ENCODE peak calls at places on chromosome 5, in seven cellular contexts. A, L, O, Z, K, P and H are unnamed samples.

GRCh38 chr5:10710513-10711128 is 50.4 kb downstream of the DAP start:
- DNase-seq in L (no peak), Z (no peak), A (no peak), K (no peak), O (no peak), P (no peak), H (peak; percentile 80)

GRCh38 chr5:96936431-96937221 is 746 bp downstream of the LNPEP start:
- DNase-seq in O (no peak), L (peak; percentile 31), Z (peak; percentile 43), K (peak; percentile 38), P (peak; percentile 23), A (peak; percentile 25), H (no peak)

GRCh38 chr5:144390133-144390532 is 219.5 kb downstream of the KCTD16 start:
- DNase-seq in L (peak; percentile 0), A (peak; percentile 32), Z (peak; percentile 2), K (peak; percentile 32), P (no peak), O (peak; percentile 2), H (no peak)

GRCh38 chr5:67315082-67315801 is 118.6 kb upstream of the CD180 start:
- DNase-seq in K (peak; percentile 28), L (peak; percentile 59), Z (peak; percentile 36), O (no peak), A (peak; percentile 25), P (peak; percentile 14), H (no peak)

GRCh38 chr5:36590513-36591286 is 15.7 kb upstream of the SLC1A3 start:
- DNase-seq in A (peak; percentile 46), P (no peak), Z (no peak), K (no peak), L (no peak), O (no peak), H (no peak)

GRCh38 chr5:96257904-96258303 is 175.1 kb downstream of the PCSK1 start:
- DNase-seq in Z (peak; percentile 60), L (peak; percentile 91), K (no peak), A (no peak), O (no peak), P (no peak), H (no peak)

GRCh38 chr5:68141494-68141893 is 74.1 kb upstream of the PIK3R1 start:
- DNase-seq in A (no peak), L (peak; percentile 83), Z (peak; percentile 20), O (no peak), K (no peak), P (no peak), H (no peak)

GRCh38 chr5:119393201-119393691 is 37.4 kb downstream of the TNFAIP8 start:
- DNase-seq in K (no peak), Z (peak; percentile 24), P (no peak), A (no peak), L (no peak), O (no peak), H (no peak)

GRCh38 chr5:103808464-103809106 is 246.0 kb upstream of the NUDT12 start:
- DNase-seq in L (peak; percentile 50), P (peak; percentile 40), O (peak; percentile 17), K (peak; percentile 51), Z (peak; percentile 52), A (peak; percentile 80), H (peak; percentile 3)

GRCh38 chr5:172872997-172873491 is 39.0 kb downstream of the ERGIC1 start:
- DNase-seq in L (peak; percentile 64), O (no peak), Z (peak; percentile 60), P (no peak), K (no peak), A (no peak), H (no peak)

GRCh38 chr5:35803221-35803651 is 53.5 kb upstream of the IL7R start:
- DNase-seq in O (no peak), A (peak; percentile 92), K (peak; percentile 80), L (peak; percentile 79), P (peak; percentile 46), Z (peak; percentile 73), H (no peak)

GRCh38 chr5:43037929-43038510 is 2.1 kb downstream of the ANXA2R start:
- DNase-seq in L (peak; percentile 92), P (no peak), K (no peak), O (no peak), Z (peak; percentile 62), A (peak; percentile 55), H (no peak)

GRCh38 chr5:160245506-160246100 is 16.3 kb downstream of the FABP6 start:
- DNase-seq in A (no peak), O (no peak), L (no peak), Z (no peak), K (no peak), P (no peak), H (no peak)

GRCh38 chr5:132258102-132259060 is 885 bp downstream of the PDLIM4 start:
- DNase-seq in K (peak; percentile 25), P (no peak), A (no peak), Z (peak; percentile 85), L (peak; percentile 61), O (no peak), H (no peak)

GRCh38 chr5:132256086-132256782 is 1.3 kb upstream of the PDLIM4 start:
- DNase-seq in P (no peak), O (no peak), A (no peak), K (no peak), L (no peak), Z (no peak), H (no peak)

GRCh38 chr5:132257131-132258101 is at the start of gene PDLIM4:
- DNase-seq in L (no peak), O (no peak), Z (peak; percentile 60), A (peak; percentile 65), K (peak; percentile 83), P (peak; percentile 71), H (peak; percentile 24)

GRCh38 chr5:132254321-132254977 is 3.0 kb upstream of the PDLIM4 start:
- DNase-seq in P (no peak), Z (no peak), O (no peak), K (peak; percentile 12), A (no peak), L (no peak), H (no peak)

GRCh38 chr5:132256783-132257130 is 739 bp upstream of the PDLIM4 start:
- DNase-seq in O (no peak), Z (no peak), K (no peak), A (no peak), P (no peak), L (no peak), H (no peak)
- H2AK5ac ChIP-seq in O (no peak overlapping the region), Z (peak overlapping the region; percentile 62), K (no peak overlapping the region), A (no peak overlapping the region), P (no peak overlapping the region), L (peak overlapping the region; percentile 76), H (no peak overlapping the region)

DNA sequence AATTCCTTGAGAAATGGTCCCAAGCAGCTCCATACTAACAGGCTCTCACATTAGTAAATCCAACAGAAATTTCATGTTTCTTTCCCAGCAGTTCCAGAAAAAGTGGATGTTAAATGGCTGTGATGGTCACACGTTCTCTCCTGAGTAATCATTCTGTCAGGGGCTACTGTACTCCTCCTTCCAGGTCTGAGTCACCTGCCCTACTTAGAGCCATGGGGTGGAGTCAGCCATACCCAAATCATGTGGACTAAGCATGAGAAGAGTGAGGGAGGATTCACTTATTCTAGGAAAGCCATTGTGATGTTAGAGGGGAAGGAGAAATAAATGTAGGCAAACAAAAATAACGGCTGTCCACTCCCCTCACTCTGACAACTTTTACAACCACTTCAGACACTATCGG is 547.2 kb downstream of the CSNK1G3 start:
- DNase-seq in K (no peak), P (no peak), Z (no peak), L (no peak), A (no peak), O (no peak), H (no peak)
- H2AK5ac ChIP-seq in K (no peak overlapping the region), P (no peak overlapping the region), Z (no peak overlapping the region), L (no peak overlapping the region), A (no peak overlapping the region), O (no peak overlapping the region), H (no peak overlapping the region)

GRCh38 chr5:128491291-128491690 is 46.8 kb downstream of the FBN2 start:
- DNase-seq in A (no peak), L (peak; percentile 23), K (no peak), Z (no peak), P (no peak), O (no peak), H (no peak)

GRCh38 chr5:128487041-128487440 is 51.0 kb downstream of the FBN2 start:
- DNase-seq in P (no peak), L (peak; percentile 38), O (no peak), A (no peak), Z (peak; percentile 18), K (no peak), H (peak; percentile 48)
- H2AK5ac ChIP-seq in P (no peak overlapping the region), L (no peak overlapping the region), O (no peak overlapping the region), A (no peak overlapping the region), Z (no peak overlapping the region), K (no peak overlapping the region), H (no peak overlapping the region)

GRCh38 chr5:6454628-6455053 is 6.0 kb downstream of the UBE2QL1 start:
- DNase-seq in K (no peak), Z (no peak), A (no peak), P (no peak), L (no peak), O (no peak), H (no peak)
- H2AK5ac ChIP-seq in K (no peak overlapping the region), Z (no peak overlapping the region), A (no peak overlapping the region), P (no peak overlapping the region), L (no peak overlapping the region), O (no peak overlapping the region), H (no peak overlapping the region)

GRCh38 chr5:116574682-116575634 is at the start of gene SEMA6A:
- DNase-seq in L (peak; percentile 75), A (peak; percentile 99), P (peak; percentile 97), K (peak; percentile 97), Z (peak; percentile 95), O (peak; percentile 97), H (peak; percentile 97)
- H2AK5ac ChIP-seq in L (no peak within 1 kb of the TSS), A (peak within 1 kb of the TSS; percentile 59), P (peak within 1 kb of the TSS; percentile 83), K (no peak within 1 kb of the TSS), Z (no peak within 1 kb of the TSS), O (no peak within 1 kb of the TSS), H (peak within 1 kb of the TSS; percentile 95)

DNA sequence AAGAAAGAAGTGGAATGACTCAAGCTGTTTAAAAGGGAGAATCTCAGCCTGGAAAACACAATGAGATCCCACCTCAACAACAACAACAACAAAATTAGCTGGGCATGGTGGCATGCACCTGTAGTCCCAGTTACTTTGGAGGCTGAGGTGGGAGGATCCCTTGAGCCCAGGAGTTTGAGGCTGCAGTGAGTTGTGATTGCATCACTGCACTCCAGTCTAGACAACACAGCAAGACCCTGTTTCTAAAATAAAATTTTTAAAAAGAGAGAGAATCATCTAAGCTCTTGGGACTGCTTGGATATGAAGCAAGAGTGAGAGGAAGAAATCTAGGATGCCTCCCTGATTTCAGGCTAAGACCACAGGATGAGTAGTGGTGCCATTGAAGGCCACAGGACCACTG is 47.4 kb upstream of the KIF2A start:
- DNase-seq in Z (no peak), L (no peak), A (no peak), O (no peak), K (no peak), P (no peak), H (no peak)
- H2AK5ac ChIP-seq in Z (no peak overlapping the region), L (no peak overlapping the region), A (no peak overlapping the region), O (no peak overlapping the region), K (no peak overlapping the region), P (no peak overlapping the region), H (no peak overlapping the region)

GRCh38 chr5:124976086-124976485 is 229.6 kb upstream of the ZNF608 start:
- DNase-seq in A (no peak), O (no peak), P (no peak), L (no peak), K (no peak), Z (no peak), H (no peak)
- H2AK5ac ChIP-seq in A (no peak overlapping the region), O (no peak overlapping the region), P (peak overlapping the region; percentile 91), L (no peak overlapping the region), K (no peak overlapping the region), Z (no peak overlapping the region), H (no peak overlapping the region)